ENCODE peak calls at places on chromosomes 13 and 19, in five cellular contexts. V is endothelial cell of umbilical vein, H is vagina, P is GM12891, W is HCT116. J is an unnamed sample.
A peak's percentile ranks its signal among the peaks of the same experiment; 100 is the strongest.

GRCh38 chr13:114088863-114089262 is 43.6 kb downstream of the RASA3 start:
- DNase-seq in V (no peak), H (no peak), P (no peak), W (no peak), J (no peak)

GRCh38 chr19:813359-814107 is 8.2 kb downstream of the PLPPR3 start:
- DNase-seq in V (no peak), H (no peak), P (peak; percentile 32), W (no peak), J (no peak)

GRCh38 chr19:13865578-13866462 is 11.1 kb upstream of the NANOS3 start:
- DNase-seq in V (no peak), H (no peak), P (no peak), W (no peak), J (peak; percentile 87)

GRCh38 chr19:4849019-4849418 is 17.5 kb upstream of the TICAM1 start:
- DNase-seq in V (no peak), H (no peak), P (no peak), W (no peak), J (no peak)

GRCh38 chr13:113652404-113653263 is 5.4 kb downstream of the ATP4B start:
- DNase-seq in V (no peak), H (no peak), P (no peak), W (no peak), J (no peak)

GRCh38 chr13:45950343-45950995 is 98.9 kb upstream of the SIAH3 start:
- DNase-seq in V (no peak), H (no peak), P (no peak), W (no peak), J (no peak)

GRCh38 chr13:93963266-93964131 is 516.0 kb downstream of the DCT start:
- DNase-seq in V (no peak), H (no peak), P (no peak), W (no peak), J (no peak)

GRCh38 chr19:19278315-19278714 is 5.2 kb upstream of the TM6SF2 start:
- DNase-seq in V (no peak), H (no peak), P (no peak), W (no peak), J (no peak)

GRCh38 chr13:28609936-28610335 is 49.0 kb upstream of the POMP start:
- DNase-seq in V (no peak), H (no peak), P (no peak), W (no peak), J (no peak)

GRCh38 chr19:55188620-55189019 is 8.5 kb upstream of the SYT5 start:
- DNase-seq in V (no peak), H (no peak), P (no peak), W (no peak), J (no peak)

GRCh38 chr19:9073806-9074205 is 13.1 kb upstream of the OR1M1 start:
- DNase-seq in V (no peak), H (no peak), P (no peak), W (no peak), J (no peak)

GRCh38 chr13:61170791-61171330 is 244.8 kb downstream of the PCDH20 start:
- DNase-seq in V (no peak), H (no peak), P (no peak), W (no peak), J (no peak)

GRCh38 chr19:4896372-4896771 is 6.3 kb downstream of the ARRDC5 start:
- DNase-seq in V (no peak), H (no peak), P (no peak), W (no peak), J (no peak)

GRCh38 chr19:47363758-47364529 is 14.8 kb downstream of the DHX34 start:
- DNase-seq in V (peak; percentile 85), H (no peak), P (no peak), W (no peak), J (no peak)

GRCh38 chr19:32138416-32138815 is 207.0 kb upstream of the ZNF507 start:
- DNase-seq in V (no peak), H (no peak), P (no peak), W (no peak), J (no peak)

GRCh38 chr19:32022044-32022945 is 323.1 kb upstream of the ZNF507 start:
- DNase-seq in V (no peak), H (peak; percentile 67), P (no peak), W (no peak), J (no peak)

GRCh38 chr13:112078879-112079526 is 12.1 kb downstream of the SOX1 start:
- DNase-seq in V (no peak), H (peak; percentile 20), P (no peak), W (no peak), J (no peak)

GRCh38 chr19:14795078-14795721 is 16.8 kb upstream of the ADGRE2 start:
- DNase-seq in V (no peak), H (no peak), P (no peak), W (no peak), J (peak; percentile 39)

GRCh38 chr13:106230450-106230849 is 305.0 kb downstream of the EFNB2 start:
- DNase-seq in V (peak; percentile 36), H (no peak), P (no peak), W (no peak), J (no peak)

GRCh38 chr13:111004444-111004843 is 89.6 kb upstream of the ANKRD10 start:
- DNase-seq in V (no peak), H (no peak), P (no peak), W (no peak), J (no peak)

GRCh38 chr19:15815306-15815705 is at the start of gene OR10H1:
- DNase-seq in V (no peak), H (no peak), P (no peak), W (no peak), J (no peak)

GRCh38 chr13:90562388-90562787 is 785.1 kb upstream of the MIR17HG start:
- DNase-seq in V (no peak), H (no peak), P (no peak), W (no peak), J (no peak)

DNA sequence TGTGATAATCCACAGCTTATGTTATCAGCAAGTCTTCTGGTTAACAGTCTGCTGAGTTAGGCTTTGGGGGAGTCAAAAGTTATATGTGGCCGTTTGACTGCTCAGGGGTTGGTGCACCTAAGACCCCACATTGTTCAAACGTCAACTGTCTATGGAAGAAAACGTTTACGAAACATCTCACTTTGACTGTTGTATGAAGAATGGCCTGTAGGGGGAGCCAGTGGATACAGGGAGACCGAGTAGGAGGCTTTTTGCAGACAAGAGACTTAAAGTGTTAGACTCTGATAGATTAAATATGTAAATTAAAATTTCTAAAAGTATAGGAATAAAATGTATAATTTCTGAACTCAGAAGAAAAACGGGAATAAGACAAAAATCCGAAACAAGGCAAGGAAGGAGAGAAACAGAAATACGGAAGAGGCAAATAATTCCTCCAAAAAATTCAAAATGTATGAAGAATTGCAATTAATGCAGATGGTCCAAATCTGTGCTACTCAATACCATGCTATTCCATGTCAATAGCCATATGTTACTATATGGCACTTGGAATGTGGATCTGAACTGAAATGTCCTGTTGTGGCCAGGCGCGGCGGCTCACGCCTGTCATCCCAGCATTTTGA is 37.8 kb downstream of the TNFSF14 start:
- DNase-seq in V (peak; percentile 85), H (no peak), P (no peak), W (peak; percentile 77), J (no peak)
- TF ChIP-seq POLR2AphosphoS5 in V (no peak), H (peak; percentile 38), P (no peak), W (no peak), J (no peak)

DNA sequence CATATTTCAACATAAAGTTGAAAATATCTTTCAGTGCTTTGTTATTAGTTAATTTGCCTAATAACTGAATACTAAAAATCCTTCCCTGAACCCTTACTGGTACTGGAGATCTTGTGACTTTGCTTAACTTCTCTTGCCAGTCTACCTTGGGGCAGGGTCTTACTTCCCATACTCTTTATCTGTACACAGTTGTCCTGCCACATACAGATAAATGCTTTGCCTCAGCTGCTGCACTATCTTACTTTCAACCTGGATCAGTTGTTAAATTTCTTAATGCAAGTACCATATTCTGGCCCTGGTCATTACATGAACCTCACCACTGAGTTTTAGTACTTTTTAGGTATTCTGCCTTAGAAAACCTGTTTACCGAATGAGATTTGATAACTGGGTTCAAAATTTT is 107.6 kb downstream of the PIBF1 start:
- DNase-seq in V (no peak), H (no peak), P (no peak), W (no peak), J (no peak)
- TF ChIP-seq POLR2A in V (no peak), H (no peak), P (no peak), W (no peak), J (no peak)

DNA sequence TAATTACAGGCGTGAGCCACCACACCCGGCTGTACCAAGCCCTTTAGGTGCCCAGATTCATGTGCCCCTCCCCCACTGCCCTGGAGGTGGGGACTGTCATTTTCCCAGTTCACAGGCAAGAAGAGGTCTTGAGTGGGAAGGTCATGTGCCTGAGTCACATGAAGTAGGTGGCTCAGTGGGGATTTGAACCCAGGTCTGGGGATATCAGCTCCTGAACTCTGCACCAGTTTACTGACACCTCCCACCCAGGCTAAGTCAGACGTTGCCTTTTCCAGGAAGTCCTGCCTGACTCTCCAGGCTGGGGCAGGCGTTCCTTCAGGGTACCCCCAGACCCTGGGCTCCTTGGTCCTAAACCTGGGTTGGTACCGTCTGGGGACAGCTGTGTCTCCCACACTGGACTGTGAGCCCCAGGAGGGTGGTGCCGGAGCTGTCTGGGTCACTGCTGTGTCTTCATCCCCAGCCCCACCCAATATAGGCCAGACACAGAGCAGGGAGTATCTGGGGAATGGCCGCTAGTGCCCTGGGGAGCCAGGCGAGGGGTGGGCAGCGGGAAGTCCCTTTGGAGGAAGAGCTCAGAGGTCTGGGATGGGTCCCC is 8.6 kb downstream of the VASP start:
- DNase-seq in V (no peak), H (no peak), P (no peak), W (no peak), J (no peak)
- TF ChIP-seq POLR2AphosphoS5 in V (no peak), H (no peak), P (no peak), W (no peak), J (no peak)

GRCh38 chr19:21851596-21852345 is 15.8 kb upstream of the ZNF43 start:
- DNase-seq in V (peak; percentile 95), H (peak; percentile 96), P (peak; percentile 81), W (no peak), J (peak; percentile 98)
- TF ChIP-seq POLR2A in V (no peak), H (no peak), P (peak; percentile 68), W (no peak), J (no peak)

GRCh38 chr19:10725415-10725814 is 7.5 kb downstream of the DNM2 start:
- DNase-seq in V (no peak), H (no peak), P (no peak), W (no peak), J (no peak)

GRCh38 chr19:10730932-10731331 is 13.1 kb downstream of the DNM2 start:
- DNase-seq in V (no peak), H (no peak), P (no peak), W (no peak), J (no peak)

GRCh38 chr19:10727599-10728250 is 9.8 kb downstream of the DNM2 start:
- DNase-seq in V (no peak), H (no peak), P (no peak), W (no peak), J (no peak)

GRCh38 chr19:10726268-10726667 is 8.4 kb downstream of the DNM2 start:
- DNase-seq in V (no peak), H (no peak), P (no peak), W (no peak), J (no peak)

DNA sequence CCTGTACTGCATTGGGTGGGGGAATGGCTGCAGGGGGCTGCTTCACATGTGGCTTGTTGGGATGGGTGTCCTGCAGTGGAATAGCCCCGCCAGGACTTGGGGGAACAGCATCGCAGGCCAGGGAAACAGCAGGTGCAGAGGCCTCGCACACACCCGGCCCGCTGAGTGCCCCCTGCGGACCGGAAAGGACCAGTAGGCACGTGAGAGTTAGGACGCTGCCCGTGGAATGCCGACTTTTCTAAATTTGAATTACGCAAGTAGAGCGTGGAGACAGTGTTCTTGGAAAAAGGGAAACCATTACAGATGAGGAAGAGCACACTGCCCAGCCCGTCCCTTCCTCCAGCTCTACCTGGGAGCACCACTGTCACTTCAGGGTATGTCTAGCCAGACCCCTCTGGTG is 11.5 kb downstream of the DNM2 start:
- DNase-seq in V (no peak), H (no peak), P (no peak), W (no peak), J (no peak)
- TF ChIP-seq POLR2AphosphoS5 in V (no peak), H (no peak), P (no peak), W (no peak), J (no peak)

GRCh38 chr19:7629347-7630054 is at the start of the genes PET100 and XAB2:
- DNase-seq in V (peak; percentile 99), H (peak; percentile 99), P (peak; percentile 97), W (peak; percentile 98), J (peak; percentile 99)
- TF ChIP-seq POLR2A in V (no peak), H (no peak), P (peak; percentile 51), W (no peak), J (no peak)

J was measured in esophagus muscularis mucosa.